ENCODE peak calls at places on chromosomes 3 and 15, in nine cellular contexts. One of them, this sample, is unnamed. For H3K4me1, the result is how much of the 10 kb centered on the place peaks cover.

GRCh38 chr15:36208868-36209582 is 370.4 kb upstream of the CDIN1 start:
- DNase-seq in right cardiac atrium: no peak
- DNase-seq in PC-3: no peak
- DNase-seq in heart right ventricle: no peak
- DNase-seq in OCI-LY7: no peak
- DNase-seq in stomach: no peak
- DNase-seq in DND-41: no peak
- DNase-seq in CD8-positive, alpha-beta memory T cell: no peak
- DNase-seq in ovary: no peak
- DNase-seq in this sample: no peak

GRCh38 chr3:5275529-5275928 is 88.0 kb downstream of the EDEM1 start:
- DNase-seq in right cardiac atrium: no peak
- DNase-seq in PC-3: peak
- DNase-seq in heart right ventricle: no peak
- DNase-seq in OCI-LY7: no peak
- DNase-seq in stomach: no peak
- DNase-seq in DND-41: no peak
- DNase-seq in CD8-positive, alpha-beta memory T cell: no peak
- DNase-seq in ovary: no peak
- DNase-seq in this sample: no peak

GRCh38 chr3:110327870-110328269 is 743.7 kb upstream of the NECTIN3 start:
- DNase-seq in right cardiac atrium: no peak
- DNase-seq in PC-3: no peak
- DNase-seq in heart right ventricle: no peak
- DNase-seq in OCI-LY7: no peak
- DNase-seq in stomach: no peak
- DNase-seq in DND-41: no peak
- DNase-seq in CD8-positive, alpha-beta memory T cell: no peak
- DNase-seq in ovary: no peak
- DNase-seq in this sample: no peak

GRCh38 chr3:186307594-186307993 is 54.4 kb downstream of the DGKG start:
- DNase-seq in right cardiac atrium: no peak
- DNase-seq in PC-3: peak
- DNase-seq in heart right ventricle: no peak
- DNase-seq in OCI-LY7: peak
- DNase-seq in stomach: no peak
- DNase-seq in DND-41: peak
- DNase-seq in CD8-positive, alpha-beta memory T cell: no peak
- DNase-seq in ovary: no peak
- DNase-seq in this sample: no peak

GRCh38 chr3:119562307-119562961 is 3.0 kb upstream of the CD80 start:
- DNase-seq in right cardiac atrium: no peak
- DNase-seq in PC-3: no peak
- DNase-seq in heart right ventricle: no peak
- DNase-seq in OCI-LY7: no peak
- DNase-seq in stomach: no peak
- DNase-seq in DND-41: no peak
- DNase-seq in CD8-positive, alpha-beta memory T cell: peak
- DNase-seq in ovary: no peak
- DNase-seq in this sample: no peak

GRCh38 chr3:131072099-131072559 is 45.5 kb downstream of the NEK11 start:
- DNase-seq in right cardiac atrium: no peak
- DNase-seq in PC-3: no peak
- DNase-seq in heart right ventricle: no peak
- DNase-seq in OCI-LY7: no peak
- DNase-seq in stomach: no peak
- DNase-seq in DND-41: no peak
- DNase-seq in CD8-positive, alpha-beta memory T cell: no peak
- DNase-seq in ovary: no peak
- DNase-seq in this sample: no peak

GRCh38 chr15:50685191-50685975 is 1.2 kb downstream of the TRPM7 start:
- DNase-seq in right cardiac atrium: no peak
- DNase-seq in PC-3: peak
- DNase-seq in heart right ventricle: no peak
- DNase-seq in OCI-LY7: peak
- DNase-seq in stomach: no peak
- DNase-seq in DND-41: no peak
- DNase-seq in CD8-positive, alpha-beta memory T cell: no peak
- DNase-seq in ovary: no peak
- DNase-seq in this sample: no peak

GRCh38 chr15:92809064-92809879 is 90.9 kb upstream of the CHD2 start:
- DNase-seq in right cardiac atrium: peak
- DNase-seq in PC-3: peak
- DNase-seq in heart right ventricle: peak
- DNase-seq in OCI-LY7: peak
- DNase-seq in stomach: peak
- DNase-seq in DND-41: peak
- DNase-seq in CD8-positive, alpha-beta memory T cell: peak
- DNase-seq in ovary: peak
- DNase-seq in this sample: peak

GRCh38 chr3:69747511-69748248 is 8.4 kb downstream of the MITF start:
- DNase-seq in right cardiac atrium: no peak
- DNase-seq in PC-3: no peak
- DNase-seq in heart right ventricle: no peak
- DNase-seq in OCI-LY7: no peak
- DNase-seq in stomach: no peak
- DNase-seq in DND-41: no peak
- DNase-seq in CD8-positive, alpha-beta memory T cell: no peak
- DNase-seq in ovary: no peak
- DNase-seq in this sample: no peak

GRCh38 chr15:29601811-29602210 is 220.5 kb downstream of the TJP1 start:
- DNase-seq in right cardiac atrium: no peak
- DNase-seq in PC-3: peak
- DNase-seq in heart right ventricle: no peak
- DNase-seq in OCI-LY7: no peak
- DNase-seq in stomach: no peak
- DNase-seq in DND-41: no peak
- DNase-seq in CD8-positive, alpha-beta memory T cell: no peak
- DNase-seq in ovary: no peak
- DNase-seq in this sample: no peak

GRCh38 chr3:182349051-182349450 is 444.3 kb upstream of the ATP11B start:
- DNase-seq in right cardiac atrium: no peak
- DNase-seq in PC-3: no peak
- DNase-seq in heart right ventricle: no peak
- DNase-seq in OCI-LY7: peak
- DNase-seq in stomach: no peak
- DNase-seq in DND-41: no peak
- DNase-seq in CD8-positive, alpha-beta memory T cell: no peak
- DNase-seq in ovary: no peak
- DNase-seq in this sample: no peak

GRCh38 chr3:138686771-138687221 is 78.2 kb downstream of the FAIM start:
- DNase-seq in right cardiac atrium: no peak
- DNase-seq in PC-3: peak
- DNase-seq in heart right ventricle: no peak
- DNase-seq in OCI-LY7: peak
- DNase-seq in stomach: no peak
- DNase-seq in DND-41: no peak
- DNase-seq in CD8-positive, alpha-beta memory T cell: no peak
- DNase-seq in ovary: no peak
- DNase-seq in this sample: no peak

GRCh38 chr3:141796436-141797166 is 33.4 kb downstream of the GRK7 start:
- DNase-seq in right cardiac atrium: no peak
- DNase-seq in PC-3: no peak
- DNase-seq in heart right ventricle: no peak
- DNase-seq in OCI-LY7: peak
- DNase-seq in stomach: no peak
- DNase-seq in DND-41: peak
- DNase-seq in CD8-positive, alpha-beta memory T cell: peak
- DNase-seq in ovary: no peak
- DNase-seq in this sample: peak

GRCh38 chr3:19596408-19596807 is 337.6 kb downstream of the EFHB start:
- DNase-seq in right cardiac atrium: no peak
- DNase-seq in PC-3: no peak
- DNase-seq in heart right ventricle: no peak
- DNase-seq in OCI-LY7: no peak
- DNase-seq in stomach: no peak
- DNase-seq in DND-41: no peak
- DNase-seq in CD8-positive, alpha-beta memory T cell: no peak
- DNase-seq in ovary: no peak
- DNase-seq in this sample: no peak

GRCh38 chr3:78659386-78659987 is 1108.3 kb downstream of the ROBO1 start:
- DNase-seq in right cardiac atrium: no peak
- DNase-seq in PC-3: peak
- DNase-seq in heart right ventricle: peak
- DNase-seq in OCI-LY7: peak
- DNase-seq in stomach: peak
- DNase-seq in DND-41: peak
- DNase-seq in CD8-positive, alpha-beta memory T cell: no peak
- DNase-seq in ovary: no peak
- DNase-seq in this sample: peak

GRCh38 chr3:105398407-105398806 is 31.7 kb downstream of the ALCAM start:
- DNase-seq in right cardiac atrium: no peak
- DNase-seq in PC-3: peak
- DNase-seq in heart right ventricle: no peak
- DNase-seq in OCI-LY7: no peak
- DNase-seq in stomach: no peak
- DNase-seq in DND-41: no peak
- DNase-seq in CD8-positive, alpha-beta memory T cell: no peak
- DNase-seq in ovary: no peak
- DNase-seq in this sample: no peak

GRCh38 chr3:133742351-133743091 is 3.7 kb upstream of the TF start:
- DNase-seq in right cardiac atrium: no peak
- DNase-seq in PC-3: peak
- DNase-seq in heart right ventricle: no peak
- DNase-seq in OCI-LY7: no peak
- DNase-seq in stomach: no peak
- DNase-seq in DND-41: no peak
- DNase-seq in CD8-positive, alpha-beta memory T cell: no peak
- DNase-seq in ovary: no peak
- DNase-seq in this sample: no peak

GRCh38 chr3:58588030-58588614 is 10.9 kb upstream of the FAM107A start:
- DNase-seq in right cardiac atrium: no peak
- DNase-seq in PC-3: peak
- DNase-seq in heart right ventricle: no peak
- DNase-seq in OCI-LY7: no peak
- DNase-seq in stomach: no peak
- DNase-seq in DND-41: peak
- DNase-seq in CD8-positive, alpha-beta memory T cell: no peak
- DNase-seq in ovary: no peak
- DNase-seq in this sample: no peak

GRCh38 chr3:66253790-66254620 is 33.2 kb downstream of the SLC25A26 start:
- DNase-seq in right cardiac atrium: no peak
- DNase-seq in PC-3: peak
- DNase-seq in heart right ventricle: no peak
- DNase-seq in OCI-LY7: peak
- DNase-seq in stomach: no peak
- DNase-seq in DND-41: no peak
- DNase-seq in CD8-positive, alpha-beta memory T cell: peak
- DNase-seq in ovary: no peak
- DNase-seq in this sample: no peak

GRCh38 chr15:67824157-67824899 is 981 bp upstream of the SKOR1 start:
- DNase-seq in right cardiac atrium: no peak
- DNase-seq in PC-3: no peak
- DNase-seq in heart right ventricle: no peak
- DNase-seq in OCI-LY7: no peak
- DNase-seq in stomach: no peak
- DNase-seq in DND-41: no peak
- DNase-seq in CD8-positive, alpha-beta memory T cell: no peak
- DNase-seq in ovary: no peak
- DNase-seq in this sample: no peak
- H3K4me1 ChIP-seq in right cardiac atrium: under half
- H3K4me1 ChIP-seq in PC-3: under half
- H3K4me1 ChIP-seq in heart right ventricle: under half
- H3K4me1 ChIP-seq in OCI-LY7: under half
- H3K4me1 ChIP-seq in stomach: half or more
- H3K4me1 ChIP-seq in DND-41: under half
- H3K4me1 ChIP-seq in CD8-positive, alpha-beta memory T cell: under half
- H3K4me1 ChIP-seq in ovary: under half
- H3K4me1 ChIP-seq in this sample: under half

DNA sequence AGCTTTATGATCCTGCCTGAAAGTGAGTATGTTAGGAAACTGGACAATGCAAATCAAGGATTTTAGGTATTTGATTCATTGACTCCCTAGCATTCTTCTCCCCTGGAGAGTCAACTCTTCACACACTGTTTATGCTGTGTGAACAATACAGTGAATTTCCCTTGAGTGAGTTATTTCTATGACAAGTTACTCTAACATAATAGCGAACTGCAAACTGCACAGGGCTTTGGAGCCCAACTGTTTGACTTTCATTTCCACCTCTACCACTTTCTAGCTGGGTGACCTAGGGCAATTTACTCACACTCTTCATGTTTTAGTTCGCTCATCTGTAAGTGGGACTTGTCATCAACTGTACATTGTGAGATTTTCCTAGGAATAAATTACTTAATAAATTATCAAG is 96.0 kb upstream of the PHLDB2 start:
- DNase-seq in right cardiac atrium: no peak
- DNase-seq in PC-3: no peak
- DNase-seq in heart right ventricle: no peak
- DNase-seq in OCI-LY7: no peak
- DNase-seq in stomach: no peak
- DNase-seq in DND-41: no peak
- DNase-seq in CD8-positive, alpha-beta memory T cell: no peak
- DNase-seq in ovary: no peak
- DNase-seq in this sample: no peak
- H3K27ac ChIP-seq in right cardiac atrium: peak
- H3K27ac ChIP-seq in PC-3: no peak
- H3K27ac ChIP-seq in heart right ventricle: peak
- H3K27ac ChIP-seq in OCI-LY7: no peak
- H3K27ac ChIP-seq in stomach: peak
- H3K27ac ChIP-seq in DND-41: no peak
- H3K27ac ChIP-seq in CD8-positive, alpha-beta memory T cell: no peak
- H3K27ac ChIP-seq in ovary: no peak
- H3K27ac ChIP-seq in this sample: peak

DNA sequence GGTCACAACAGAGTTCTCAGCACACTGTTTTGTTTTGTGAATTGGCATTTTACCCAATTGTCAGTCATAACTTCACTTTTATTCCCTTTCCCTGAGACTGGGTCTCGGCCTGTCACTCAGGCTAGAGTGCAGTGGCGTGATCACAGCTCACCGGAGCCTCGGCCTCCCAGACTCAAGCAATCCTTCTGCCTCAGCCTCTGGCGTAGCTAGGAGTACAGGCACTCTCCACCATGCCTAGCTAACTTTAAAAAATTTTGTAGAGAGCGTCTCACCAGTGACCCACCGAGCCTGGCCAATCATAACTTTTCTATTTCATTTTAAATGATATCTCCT is 26.5 kb downstream of the TRIM71 start:
- DNase-seq in right cardiac atrium: no peak
- DNase-seq in PC-3: no peak
- DNase-seq in heart right ventricle: no peak
- DNase-seq in OCI-LY7: no peak
- DNase-seq in stomach: no peak
- DNase-seq in DND-41: no peak
- DNase-seq in CD8-positive, alpha-beta memory T cell: no peak
- DNase-seq in ovary: no peak
- DNase-seq in this sample: no peak
- H3K4me1 ChIP-seq in right cardiac atrium: under half
- H3K4me1 ChIP-seq in PC-3: under half
- H3K4me1 ChIP-seq in heart right ventricle: under half
- H3K4me1 ChIP-seq in OCI-LY7: under half
- H3K4me1 ChIP-seq in stomach: under half
- H3K4me1 ChIP-seq in DND-41: under half
- H3K4me1 ChIP-seq in CD8-positive, alpha-beta memory T cell: under half
- H3K4me1 ChIP-seq in ovary: under half
- H3K4me1 ChIP-seq in this sample: under half

DNA sequence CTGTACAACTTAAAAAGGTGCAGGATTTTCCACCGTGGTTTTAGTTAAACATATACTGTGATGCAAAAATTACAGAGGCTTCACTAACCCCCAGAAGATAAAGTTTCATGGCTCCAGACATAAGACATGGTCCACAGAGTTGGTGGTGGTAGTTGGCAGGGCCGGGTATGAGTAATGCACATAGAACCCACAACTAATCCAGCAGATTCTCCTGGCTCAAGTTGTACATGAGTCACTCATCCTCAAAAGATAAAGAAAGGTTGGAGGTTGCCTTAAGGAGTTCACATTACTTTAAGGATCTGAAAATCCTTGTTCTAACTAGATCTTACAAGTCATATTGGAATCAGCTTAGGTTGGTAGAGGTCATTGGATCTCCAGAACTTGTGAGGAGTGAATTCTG is 98.3 kb upstream of the ZBTB20 start:
- DNase-seq in right cardiac atrium: no peak
- DNase-seq in PC-3: peak
- DNase-seq in heart right ventricle: no peak
- DNase-seq in OCI-LY7: no peak
- DNase-seq in stomach: no peak
- DNase-seq in DND-41: no peak
- DNase-seq in CD8-positive, alpha-beta memory T cell: no peak
- DNase-seq in ovary: no peak
- DNase-seq in this sample: no peak
- H3K27ac ChIP-seq in right cardiac atrium: no peak
- H3K27ac ChIP-seq in PC-3: peak
- H3K27ac ChIP-seq in heart right ventricle: no peak
- H3K27ac ChIP-seq in OCI-LY7: no peak
- H3K27ac ChIP-seq in stomach: no peak
- H3K27ac ChIP-seq in DND-41: no peak
- H3K27ac ChIP-seq in CD8-positive, alpha-beta memory T cell: no peak
- H3K27ac ChIP-seq in ovary: no peak
- H3K27ac ChIP-seq in this sample: no peak

This sample was measured in colonic mucosa.